ENCODE peak calls at places on chromosomes 6 and 20, in six cellular contexts. T is upper lobe of right lung, K is A549, I is lower lobe of right lung, O is heart right ventricle, A is prostate gland. P is an unnamed sample.

GRCh38 chr6:45650527-45651135 is 272.9 kb upstream of the SUPT3H start:
- DNase-seq in O (no peak), T (no peak), I (no peak), A (no peak), K (peak), P (no peak)

GRCh38 chr20:53677447-53678314 is 84.0 kb upstream of the ZNF217 start:
- DNase-seq in A (no peak), K (peak), O (no peak), T (peak), I (peak), P (no peak)

GRCh38 chr6:133166706-133167105 is 74.5 kb upstream of the EYA4 start:
- DNase-seq in I (no peak), K (no peak), A (no peak), O (no peak), T (no peak), P (no peak)

GRCh38 chr20:43904778-43905177 is 9.9 kb upstream of the TOX2 start:
- DNase-seq in A (no peak), I (no peak), K (peak), T (no peak), O (no peak), P (no peak)

GRCh38 chr20:48776306-48776705 is 51.5 kb downstream of the PREX1 start:
- DNase-seq in I (no peak), O (no peak), K (no peak), T (no peak), A (no peak), P (no peak)

GRCh38 chr6:121106962-121107361 is 227.3 kb downstream of the TBC1D32 start:
- DNase-seq in A (no peak), K (no peak), T (no peak), I (no peak), O (no peak), P (no peak)

GRCh38 chr20:1803216-1804128 is 91.7 kb upstream of the SIRPA start:
- DNase-seq in I (peak), O (peak), A (peak), T (peak), K (no peak), P (no peak)

GRCh38 chr6:4922488-4923037 is 81.3 kb downstream of the RPP40 start:
- DNase-seq in A (no peak), I (no peak), O (no peak), T (no peak), K (no peak), P (no peak)

GRCh38 chr20:38260025-38260377 is 534 bp downstream of the KIAA1755 start:
- DNase-seq in K (no peak), I (no peak), O (no peak), A (no peak), T (no peak), P (no peak)

GRCh38 chr20:22626501-22626900 is 42.1 kb upstream of the FOXA2 start:
- DNase-seq in K (no peak), I (no peak), A (no peak), O (no peak), T (no peak), P (no peak)

GRCh38 chr20:22619806-22620205 is 35.4 kb upstream of the FOXA2 start:
- DNase-seq in I (no peak), O (no peak), K (no peak), A (no peak), T (no peak), P (no peak)

GRCh38 chr20:22619272-22619671 is 34.9 kb upstream of the FOXA2 start:
- DNase-seq in A (no peak), O (no peak), K (peak), I (no peak), T (no peak), P (no peak)

GRCh38 chr20:22620342-22620741 is 36.0 kb upstream of the FOXA2 start:
- DNase-seq in T (no peak), K (no peak), A (no peak), I (no peak), O (no peak), P (no peak)

GRCh38 chr20:22623211-22623610 is 38.8 kb upstream of the FOXA2 start:
- DNase-seq in I (no peak), K (peak), A (no peak), O (no peak), T (no peak), P (no peak)
- TF ChIP-seq CTCF in I (no peak), K (no peak), A (no peak), O (no peak), T (no peak), P (no peak)

GRCh38 chr6:686528-686927 is 6.4 kb downstream of the EXOC2 start:
- DNase-seq in T (no peak), K (no peak), I (no peak), O (no peak), A (no peak), P (no peak)
- TF ChIP-seq CTCF in T (no peak), K (no peak), I (no peak), O (peak), A (no peak), P (peak)

GRCh38 chr6:6712258-6712978 is 123.9 kb downstream of the LY86 start:
- DNase-seq in I (peak), T (peak), O (no peak), K (peak), A (no peak), P (no peak)
- TF ChIP-seq CTCF in I (no peak), T (no peak), O (no peak), K (peak), A (no peak), P (no peak)

DNA sequence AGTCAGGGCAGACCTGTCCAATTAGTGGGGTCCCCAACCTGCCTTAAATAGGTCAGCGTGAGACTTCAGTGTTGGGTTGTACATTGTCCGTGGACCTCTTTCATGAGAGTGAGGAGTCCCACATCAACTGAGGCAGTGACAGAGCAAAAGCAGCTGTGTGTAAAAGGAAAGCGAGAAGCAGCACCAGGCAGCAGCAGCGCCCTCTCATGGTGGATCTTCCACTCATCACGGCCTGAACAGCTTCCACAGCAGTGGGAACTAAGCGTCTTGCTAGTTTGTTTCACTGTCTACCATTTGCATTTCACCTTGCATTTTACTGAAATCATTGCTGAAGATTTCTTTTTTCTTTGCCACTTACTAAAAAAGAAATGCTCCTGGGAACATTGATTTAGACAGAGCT is 333.8 kb downstream of the PKHD1 start:
- DNase-seq in A (no peak), K (no peak), I (peak), O (peak), T (peak), P (no peak)
- TF ChIP-seq CTCF in A (no peak), K (no peak), I (peak), O (peak), T (peak), P (peak)

DNA sequence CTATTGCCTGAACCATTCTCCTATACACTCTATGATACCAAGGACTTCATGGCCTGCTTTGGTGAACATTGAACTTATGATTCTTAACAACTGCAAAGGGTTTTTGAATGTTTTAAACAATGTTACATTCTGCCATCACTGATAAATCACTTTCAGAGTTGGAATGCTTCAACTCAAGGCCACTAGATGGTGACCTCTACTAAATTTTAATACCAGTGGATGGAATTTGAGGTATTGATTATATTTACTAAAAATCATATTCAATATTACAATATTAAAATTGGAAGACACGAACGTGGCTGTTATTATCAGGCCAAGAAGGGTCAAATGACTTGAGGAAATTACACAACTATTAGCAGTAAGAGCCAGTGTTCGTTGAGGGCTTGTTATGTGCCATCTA is 18.6 kb downstream of the MYCT1 start:
- DNase-seq in O (no peak), K (no peak), A (no peak), T (no peak), I (no peak), P (no peak)
- TF ChIP-seq CTCF in O (no peak), K (peak), A (no peak), T (no peak), I (no peak), P (no peak)

GRCh38 chr6:108565091-108565766 is 4.5 kb downstream of the FOXO3 start:
- DNase-seq in T (no peak), I (no peak), K (no peak), A (no peak), O (no peak), P (no peak)

GRCh38 chr6:108568101-108568500 is 7.4 kb downstream of the FOXO3 start:
- DNase-seq in I (no peak), A (no peak), O (no peak), K (no peak), T (no peak), P (no peak)

GRCh38 chr6:108566406-108566805 is 5.7 kb downstream of the FOXO3 start:
- DNase-seq in I (no peak), O (no peak), T (no peak), A (no peak), K (no peak), P (no peak)

GRCh38 chr6:108564178-108564577 is 3.5 kb downstream of the FOXO3 start:
- DNase-seq in O (no peak), A (no peak), K (no peak), I (no peak), T (no peak), P (no peak)

DNA sequence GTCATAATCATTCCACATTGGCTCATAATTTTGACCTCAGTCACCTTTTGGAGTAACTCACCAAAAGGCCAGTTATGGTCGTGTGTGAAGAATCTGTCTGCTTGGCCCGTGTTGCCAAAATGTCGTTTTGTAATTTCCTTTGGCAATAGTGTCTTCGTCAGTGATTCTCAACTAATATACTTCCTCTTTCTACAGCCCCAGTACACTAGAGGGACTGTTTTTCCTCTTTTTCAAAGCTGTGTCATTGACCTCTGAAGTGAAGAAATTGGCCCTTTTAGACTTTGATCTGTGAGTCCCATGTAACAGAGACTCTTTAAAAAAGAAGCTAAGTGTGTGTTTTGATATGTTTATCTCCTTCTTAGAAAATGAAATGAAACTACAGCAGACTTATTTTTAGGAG is 5.2 kb downstream of the FOXO3 start:
- DNase-seq in T (no peak), I (no peak), O (no peak), A (no peak), K (no peak), P (no peak)
- TF ChIP-seq CTCF in T (peak), I (peak), O (peak), A (no peak), K (no peak), P (peak)